ENCODE peak calls at places on chromosome 1, in four cellular contexts. K is PC-3, H is heart right ventricle, C is fibroblast of lung. B is an unnamed sample. For H3K27me3, the result is how much of the 10 kb centered on the place peaks cover.

GRCh38 chr1:245108909-245109308 is 45.9 kb upstream of the KIF26B start:
- DNase-seq in K (peak), H (no peak), C (no peak), B (no peak)

GRCh38 chr1:225977937-225978748 is 21.0 kb downstream of the SDE2 start:
- DNase-seq in C (no peak), H (no peak), K (no peak), B (peak)

GRCh38 chr1:12372180-12372579 is 142.3 kb downstream of the VPS13D start:
- DNase-seq in C (no peak), H (no peak), K (peak), B (no peak)

GRCh38 chr1:85344256-85344694 is 67.8 kb upstream of the BCL10 start:
- DNase-seq in C (peak), H (no peak), K (peak), B (peak)

GRCh38 chr1:240027059-240027462 is 64.6 kb upstream of the FMN2 start:
- DNase-seq in H (no peak), K (peak), C (peak), B (peak)

GRCh38 chr1:21217812-21218596 is 41.3 kb upstream of the EIF4G3 start:
- DNase-seq in K (peak), C (no peak), H (peak), B (peak)

GRCh38 chr1:4482526-4482925 is 171.9 kb upstream of the AJAP1 start:
- DNase-seq in K (no peak), C (no peak), H (no peak), B (no peak)

GRCh38 chr1:40050863-40051262 is 10.3 kb downstream of the CAP1 start:
- DNase-seq in K (no peak), H (no peak), C (no peak), B (no peak)

GRCh38 chr1:63662846-63663245 is 69.6 kb downstream of the PGM1 start:
- DNase-seq in H (no peak), K (peak), C (peak), B (no peak)

GRCh38 chr1:162159515-162159914 is 90.0 kb downstream of the NOS1AP start:
- DNase-seq in H (no peak), C (no peak), K (peak), B (no peak)

GRCh38 chr1:202235856-202236837 is 42.5 kb downstream of the LGR6 start:
- DNase-seq in H (peak), K (peak), C (peak), B (peak)
- H3K4me3 ChIP-seq in H (no peak), K (peak), C (no peak), B (no peak)

GRCh38 chr1:110674337-110675059 is at the start of gene KCNA3:
- DNase-seq in K (no peak), H (peak), C (no peak), B (peak)
- H3K27me3 ChIP-seq in K (under half), H (under half), C (under half), B (under half)

GRCh38 chr1:230278871-230279582 is 147.1 kb downstream of the PGBD5 start:
- DNase-seq in C (no peak), H (no peak), K (no peak), B (peak)
- TF ChIP-seq CTCF in C (no peak), H (no peak), K (no peak), B (no peak)

DNA sequence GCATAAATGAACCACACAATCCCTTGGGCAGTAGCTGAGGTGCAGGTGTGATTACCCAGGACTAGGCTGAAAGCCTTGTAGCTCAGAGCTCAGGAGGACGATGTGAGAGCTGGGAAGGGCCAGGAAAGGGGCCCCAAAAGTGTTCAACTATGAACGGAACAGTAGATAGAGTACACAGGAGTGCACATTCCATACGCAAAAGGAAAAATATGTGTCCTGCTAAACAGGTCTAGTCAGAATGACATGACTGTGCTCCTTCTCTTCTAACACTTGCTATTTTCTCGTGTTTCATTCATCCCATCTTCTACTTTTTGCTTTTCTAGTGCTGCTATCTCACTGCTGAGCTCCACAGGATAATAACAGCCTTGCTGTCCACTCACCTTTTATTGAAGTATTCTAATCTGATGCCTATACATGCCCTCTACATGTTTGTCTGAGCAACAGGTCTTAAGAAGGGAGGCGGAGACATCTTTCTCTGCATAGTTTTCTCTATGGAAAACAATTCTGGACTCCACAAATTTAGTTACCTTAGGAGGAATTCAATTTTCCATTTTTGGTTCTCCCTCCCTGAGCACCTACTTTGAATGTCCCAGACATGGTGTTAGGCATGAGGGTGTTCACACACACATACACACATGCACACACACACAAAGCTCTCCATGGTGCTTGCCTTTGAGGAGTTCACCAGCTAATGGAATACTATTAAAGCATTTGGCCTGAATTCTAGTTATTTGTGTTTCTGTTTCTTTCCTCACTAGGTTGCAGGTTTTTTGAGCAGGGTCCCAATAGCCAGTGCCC is 3.4 kb downstream of the S100A10 start:
- DNase-seq in K (peak), C (no peak), H (no peak), B (no peak)
- H3K4me3 ChIP-seq in K (peak), C (peak), H (peak), B (no peak)

GRCh38 chr1:202632241-202632640 is 78.0 kb downstream of the SYT2 start:
- DNase-seq in H (no peak), C (no peak), K (no peak), B (no peak)

GRCh38 chr1:202631076-202631923 is 79.0 kb downstream of the SYT2 start:
- DNase-seq in K (no peak), H (no peak), C (no peak), B (no peak)

GRCh38 chr1:202628646-202629215 is 81.5 kb downstream of the SYT2 start:
- DNase-seq in H (no peak), K (no peak), C (no peak), B (no peak)

GRCh38 chr1:202627841-202628565 is 82.3 kb downstream of the SYT2 start:
- DNase-seq in C (no peak), H (no peak), K (no peak), B (no peak)

DNA sequence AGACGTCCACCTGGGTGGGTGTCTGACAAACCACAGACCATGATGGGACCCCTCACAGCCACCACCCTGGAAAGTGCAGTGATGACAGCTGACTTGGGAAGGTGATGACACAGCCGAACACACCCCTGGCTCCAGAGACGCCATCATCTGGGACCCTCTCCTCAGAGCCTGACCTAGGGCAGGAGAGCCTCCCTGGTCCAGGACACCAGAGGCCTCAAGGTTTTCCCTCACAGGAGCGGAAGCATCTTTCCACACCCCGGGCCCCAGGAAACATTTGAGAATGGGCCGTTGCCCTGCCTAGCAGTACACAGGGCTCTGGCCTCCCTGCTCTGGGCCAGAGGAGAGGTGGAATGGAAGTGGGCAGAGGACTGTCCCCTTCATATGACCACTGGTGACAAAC is 79.7 kb downstream of the SYT2 start:
- DNase-seq in K (no peak), H (no peak), C (no peak), B (no peak)
- H3K27me3 ChIP-seq in K (under half), H (under half), C (under half), B (under half)